ENCODE peak calls at places on chromosomes 1 and 21, in five cellular contexts. One of them, this sample, is unnamed.

GRCh38 chr1:29672955-29673507 is 436.7 kb downstream of the PTPRU start:
- DNase-seq in astrocyte: no peak
- DNase-seq in IMR-90: no peak
- DNase-seq in OCI-LY7: no peak
- DNase-seq in neuronal stem cell: no peak
- DNase-seq in this sample: no peak

GRCh38 chr1:175690298-175690697 is 53.1 kb downstream of the TNR start:
- DNase-seq in astrocyte: no peak
- DNase-seq in IMR-90: no peak
- DNase-seq in OCI-LY7: no peak
- DNase-seq in neuronal stem cell: no peak
- DNase-seq in this sample: no peak

GRCh38 chr1:92858564-92859399 is 26.9 kb downstream of the RPL5 start:
- DNase-seq in astrocyte: peak
- DNase-seq in IMR-90: peak
- DNase-seq in OCI-LY7: peak
- DNase-seq in neuronal stem cell: peak
- DNase-seq in this sample: peak

GRCh38 chr21:16473965-16474364 is 744.2 kb downstream of the USP25 start:
- DNase-seq in astrocyte: peak
- DNase-seq in IMR-90: peak
- DNase-seq in OCI-LY7: no peak
- DNase-seq in neuronal stem cell: no peak
- DNase-seq in this sample: peak

GRCh38 chr1:22246755-22247480 is 104.0 kb upstream of the WNT4 start:
- DNase-seq in astrocyte: no peak
- DNase-seq in IMR-90: no peak
- DNase-seq in OCI-LY7: no peak
- DNase-seq in neuronal stem cell: no peak
- DNase-seq in this sample: no peak

GRCh38 chr1:44103270-44104131 is 15.1 kb upstream of the KLF17 start:
- DNase-seq in astrocyte: no peak
- DNase-seq in IMR-90: no peak
- DNase-seq in OCI-LY7: no peak
- DNase-seq in neuronal stem cell: no peak
- DNase-seq in this sample: peak

GRCh38 chr1:63721531-63722189 is 52.2 kb upstream of the ROR1 start:
- DNase-seq in astrocyte: peak
- DNase-seq in IMR-90: peak
- DNase-seq in OCI-LY7: no peak
- DNase-seq in neuronal stem cell: no peak
- DNase-seq in this sample: peak

GRCh38 chr1:157307491-157307890 is 169.3 kb upstream of the ETV3 start:
- DNase-seq in astrocyte: no peak
- DNase-seq in IMR-90: no peak
- DNase-seq in OCI-LY7: no peak
- DNase-seq in neuronal stem cell: no peak
- DNase-seq in this sample: no peak

GRCh38 chr1:57620589-57620988 is 196.7 kb upstream of the DAB1 start:
- DNase-seq in astrocyte: no peak
- DNase-seq in IMR-90: no peak
- DNase-seq in OCI-LY7: no peak
- DNase-seq in neuronal stem cell: no peak
- DNase-seq in this sample: no peak

GRCh38 chr21:35932232-35932911 is 128.0 kb downstream of the SETD4 start:
- DNase-seq in astrocyte: peak
- DNase-seq in IMR-90: peak
- DNase-seq in OCI-LY7: peak
- DNase-seq in neuronal stem cell: no peak
- DNase-seq in this sample: peak

GRCh38 chr1:176374967-176375569 is 87.9 kb upstream of the PAPPA2 start:
- DNase-seq in astrocyte: peak
- DNase-seq in IMR-90: peak
- DNase-seq in OCI-LY7: peak
- DNase-seq in neuronal stem cell: peak
- DNase-seq in this sample: peak

GRCh38 chr1:32464191-32464715 is 619 bp upstream of the ZBTB8B start:
- DNase-seq in astrocyte: no peak
- DNase-seq in IMR-90: peak
- DNase-seq in OCI-LY7: no peak
- DNase-seq in neuronal stem cell: peak
- DNase-seq in this sample: peak

GRCh38 chr1:54549181-54549924 is 1.3 kb downstream of the ACOT11 start:
- DNase-seq in astrocyte: no peak
- DNase-seq in IMR-90: no peak
- DNase-seq in OCI-LY7: no peak
- DNase-seq in neuronal stem cell: no peak
- DNase-seq in this sample: no peak

GRCh38 chr1:156245451-156246232 is 2.2 kb downstream of the PAQR6 start:
- DNase-seq in astrocyte: no peak
- DNase-seq in IMR-90: no peak
- DNase-seq in OCI-LY7: no peak
- DNase-seq in neuronal stem cell: no peak
- DNase-seq in this sample: peak

GRCh38 chr1:2229032-2229920 is 1.2 kb downstream of the SKI start:
- DNase-seq in astrocyte: peak
- DNase-seq in IMR-90: peak
- DNase-seq in OCI-LY7: peak
- DNase-seq in neuronal stem cell: no peak
- DNase-seq in this sample: peak

GRCh38 chr1:147142886-147143285 is 29.4 kb downstream of the PRKAB2 start:
- DNase-seq in astrocyte: no peak
- DNase-seq in IMR-90: no peak
- DNase-seq in OCI-LY7: no peak
- DNase-seq in neuronal stem cell: no peak
- DNase-seq in this sample: no peak

GRCh38 chr1:228794810-228795209 is 59.5 kb downstream of the RHOU start:
- DNase-seq in astrocyte: no peak
- DNase-seq in IMR-90: no peak
- DNase-seq in OCI-LY7: no peak
- DNase-seq in neuronal stem cell: no peak
- DNase-seq in this sample: no peak

GRCh38 chr1:66182551-66183178 is 351.3 kb upstream of the SGIP1 start:
- DNase-seq in astrocyte: peak
- DNase-seq in IMR-90: peak
- DNase-seq in OCI-LY7: no peak
- DNase-seq in neuronal stem cell: no peak
- DNase-seq in this sample: peak

GRCh38 chr1:233459968-233460367 is 132.4 kb downstream of the MAP3K21 start:
- DNase-seq in astrocyte: peak
- DNase-seq in IMR-90: no peak
- DNase-seq in OCI-LY7: no peak
- DNase-seq in neuronal stem cell: no peak
- DNase-seq in this sample: no peak

GRCh38 chr1:172172267-172172880 is 248.1 kb upstream of the C1orf105 start:
- DNase-seq in astrocyte: peak
- DNase-seq in IMR-90: peak
- DNase-seq in OCI-LY7: no peak
- DNase-seq in neuronal stem cell: no peak
- DNase-seq in this sample: no peak

GRCh38 chr1:27253611-27254010 is 19.2 kb downstream of the WDTC1 start:
- DNase-seq in astrocyte: no peak
- DNase-seq in IMR-90: no peak
- DNase-seq in OCI-LY7: no peak
- DNase-seq in neuronal stem cell: no peak
- DNase-seq in this sample: no peak

GRCh38 chr1:4759671-4760070 is 105.3 kb downstream of the AJAP1 start:
- DNase-seq in astrocyte: no peak
- DNase-seq in IMR-90: no peak
- DNase-seq in OCI-LY7: no peak
- DNase-seq in neuronal stem cell: no peak
- DNase-seq in this sample: no peak

GRCh38 chr1:202187040-202187671 is 6.4 kb upstream of the LGR6 start:
- DNase-seq in astrocyte: no peak
- DNase-seq in IMR-90: no peak
- DNase-seq in OCI-LY7: no peak
- DNase-seq in neuronal stem cell: no peak
- DNase-seq in this sample: no peak

GRCh38 chr1:156999596-157000320 is 45.8 kb downstream of the ARHGEF11 start:
- DNase-seq in astrocyte: no peak
- DNase-seq in IMR-90: no peak
- DNase-seq in OCI-LY7: no peak
- DNase-seq in neuronal stem cell: no peak
- DNase-seq in this sample: no peak

GRCh38 chr21:43192501-43193081 is 23.8 kb downstream of the CRYAA start:
- DNase-seq in astrocyte: no peak
- DNase-seq in IMR-90: no peak
- DNase-seq in OCI-LY7: no peak
- DNase-seq in neuronal stem cell: no peak
- DNase-seq in this sample: no peak

GRCh38 chr1:2821970-2822620 is 20.6 kb upstream of the TTC34 start:
- DNase-seq in astrocyte: no peak
- DNase-seq in IMR-90: no peak
- DNase-seq in OCI-LY7: peak
- DNase-seq in neuronal stem cell: no peak
- DNase-seq in this sample: peak

GRCh38 chr1:56569661-56570060 is 9.7 kb downstream of the PLPP3 start:
- DNase-seq in astrocyte: no peak
- DNase-seq in IMR-90: no peak
- DNase-seq in OCI-LY7: no peak
- DNase-seq in neuronal stem cell: no peak
- DNase-seq in this sample: no peak

GRCh38 chr1:190154744-190155143 is 322.9 kb downstream of the BRINP3 start:
- DNase-seq in astrocyte: no peak
- DNase-seq in IMR-90: no peak
- DNase-seq in OCI-LY7: no peak
- DNase-seq in neuronal stem cell: no peak
- DNase-seq in this sample: no peak

GRCh38 chr21:36718951-36719501 is 20.1 kb downstream of the SIM2 start:
- DNase-seq in astrocyte: no peak
- DNase-seq in IMR-90: no peak
- DNase-seq in OCI-LY7: no peak
- DNase-seq in neuronal stem cell: no peak
- DNase-seq in this sample: peak

GRCh38 chr1:205484985-205485967 is 19.2 kb upstream of the CDK18 start:
- DNase-seq in astrocyte: peak
- DNase-seq in IMR-90: peak
- DNase-seq in OCI-LY7: peak
- DNase-seq in neuronal stem cell: peak
- DNase-seq in this sample: peak

GRCh38 chr1:29033829-29034466 is 89.8 kb downstream of the TMEM200B start:
- DNase-seq in astrocyte: peak
- DNase-seq in IMR-90: peak
- DNase-seq in OCI-LY7: peak
- DNase-seq in neuronal stem cell: peak
- DNase-seq in this sample: peak

GRCh38 chr1:21946836-21947587 is 9.9 kb upstream of the HSPG2 start:
- DNase-seq in astrocyte: no peak
- DNase-seq in IMR-90: no peak
- DNase-seq in OCI-LY7: no peak
- DNase-seq in neuronal stem cell: no peak
- DNase-seq in this sample: no peak

GRCh38 chr1:221625026-221625425 is 116.9 kb downstream of the DUSP10 start:
- DNase-seq in astrocyte: no peak
- DNase-seq in IMR-90: no peak
- DNase-seq in OCI-LY7: no peak
- DNase-seq in neuronal stem cell: no peak
- DNase-seq in this sample: no peak

GRCh38 chr1:12180903-12181302 is 14.1 kb downstream of the TNFRSF1B start:
- DNase-seq in astrocyte: no peak
- DNase-seq in IMR-90: no peak
- DNase-seq in OCI-LY7: no peak
- DNase-seq in neuronal stem cell: no peak
- DNase-seq in this sample: no peak
- H3K27ac ChIP-seq in astrocyte: no peak
- H3K27ac ChIP-seq in IMR-90: no peak
- H3K27ac ChIP-seq in OCI-LY7: no peak
- H3K27ac ChIP-seq in neuronal stem cell: no peak
- H3K27ac ChIP-seq in this sample: no peak

DNA sequence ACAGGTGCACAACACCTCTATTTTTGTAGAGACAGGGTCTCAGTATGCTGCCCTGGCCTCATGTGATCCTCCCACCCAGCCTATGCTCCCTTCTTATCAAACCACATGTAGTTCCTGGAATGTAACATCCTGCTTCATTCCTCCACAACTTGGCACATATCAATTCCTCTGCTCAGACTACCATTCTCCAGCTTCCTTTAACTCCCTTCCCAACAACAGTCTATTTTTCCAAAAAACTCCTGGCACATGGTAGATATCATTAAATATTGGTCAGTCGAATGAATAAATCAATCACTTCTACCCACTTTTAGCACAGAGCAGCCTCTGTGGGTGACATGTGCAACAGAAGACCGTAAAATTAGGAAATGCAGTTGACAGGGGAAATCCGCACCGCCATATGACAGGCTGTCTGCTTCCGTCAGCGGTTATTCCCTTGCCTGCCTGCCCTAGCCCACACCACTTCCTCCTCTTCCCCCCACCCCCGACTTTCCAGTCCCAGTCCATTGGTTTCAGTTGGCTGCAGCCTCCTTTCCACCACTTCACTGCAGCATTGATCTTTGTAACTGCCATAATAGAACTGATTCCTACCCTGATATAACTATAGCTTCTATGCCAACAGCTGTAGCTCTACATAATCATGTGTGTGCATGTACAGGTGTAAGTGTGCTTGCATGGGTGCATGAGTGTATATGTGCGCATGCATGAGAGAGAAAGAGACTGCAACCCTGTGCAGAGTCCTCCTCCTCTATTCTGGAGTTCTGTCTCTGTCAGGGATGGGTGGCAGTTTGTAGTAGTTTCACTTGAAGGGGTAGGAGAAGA is 6.8 kb upstream of the AKR1A1 start:
- DNase-seq in astrocyte: no peak
- DNase-seq in IMR-90: no peak
- DNase-seq in OCI-LY7: peak
- DNase-seq in neuronal stem cell: no peak
- DNase-seq in this sample: no peak
- H2AFZ ChIP-seq in astrocyte: no peak
- H2AFZ ChIP-seq in IMR-90: peak
- H2AFZ ChIP-seq in OCI-LY7: peak
- H2AFZ ChIP-seq in neuronal stem cell: peak
- H2AFZ ChIP-seq in this sample: no peak

GRCh38 chr1:101241485-101242225 is 4.8 kb downstream of the S1PR1 start:
- DNase-seq in astrocyte: no peak
- DNase-seq in IMR-90: no peak
- DNase-seq in OCI-LY7: no peak
- DNase-seq in neuronal stem cell: no peak
- DNase-seq in this sample: no peak
- H3K27ac ChIP-seq in astrocyte: no peak
- H3K27ac ChIP-seq in IMR-90: no peak
- H3K27ac ChIP-seq in OCI-LY7: no peak
- H3K27ac ChIP-seq in neuronal stem cell: no peak
- H3K27ac ChIP-seq in this sample: no peak

GRCh38 chr1:241603626-241604337 is 36.4 kb downstream of the CHML start:
- DNase-seq in astrocyte: peak
- DNase-seq in IMR-90: peak
- DNase-seq in OCI-LY7: no peak
- DNase-seq in neuronal stem cell: no peak
- DNase-seq in this sample: peak

GRCh38 chr1:241593186-241593585 is 47.0 kb downstream of the CHML start:
- DNase-seq in astrocyte: no peak
- DNase-seq in IMR-90: peak
- DNase-seq in OCI-LY7: no peak
- DNase-seq in neuronal stem cell: no peak
- DNase-seq in this sample: peak

GRCh38 chr1:241596633-241597032 is 43.5 kb downstream of the CHML start:
- DNase-seq in astrocyte: no peak
- DNase-seq in IMR-90: no peak
- DNase-seq in OCI-LY7: no peak
- DNase-seq in neuronal stem cell: no peak
- DNase-seq in this sample: no peak

GRCh38 chr1:241600496-241600901 is 39.7 kb downstream of the CHML start:
- DNase-seq in astrocyte: peak
- DNase-seq in IMR-90: peak
- DNase-seq in OCI-LY7: peak
- DNase-seq in neuronal stem cell: no peak
- DNase-seq in this sample: peak

GRCh38 chr1:241598234-241598633 is 41.9 kb downstream of the CHML start:
- DNase-seq in astrocyte: no peak
- DNase-seq in IMR-90: no peak
- DNase-seq in OCI-LY7: peak
- DNase-seq in neuronal stem cell: no peak
- DNase-seq in this sample: no peak
- H2AFZ ChIP-seq in astrocyte: no peak
- H2AFZ ChIP-seq in IMR-90: no peak
- H2AFZ ChIP-seq in OCI-LY7: no peak
- H2AFZ ChIP-seq in neuronal stem cell: no peak
- H2AFZ ChIP-seq in this sample: no peak

This sample was measured in GM23248.